ENCODE peak calls at places on chromosomes 2 and 18, in six cellular contexts. D is neural progenitor cell, S is fibroblast of the aortic adventitia, N is tibial artery, M is kidney epithelial cell, B is cardiac fibroblast. Z is an unnamed sample.

GRCh38 chr2:144801766-144802165 is 281.8 kb upstream of the ZEB2 start:
- DNase-seq in D (no peak), M (peak), S (peak), N (no peak), B (peak), Z (peak)

GRCh38 chr2:174561283-174562275 is 36.0 kb downstream of the WIPF1 start:
- DNase-seq in M (no peak), D (peak), N (peak), S (peak), B (peak), Z (no peak)

GRCh38 chr2:142037744-142038143 is 93.1 kb downstream of the LRP1B start:
- DNase-seq in B (no peak), S (no peak), M (no peak), D (peak), N (no peak), Z (peak)

GRCh38 chr18:35490894-35491688 is 6.7 kb downstream of the INO80C start:
- DNase-seq in D (peak), S (no peak), M (no peak), N (no peak), B (no peak), Z (no peak)

GRCh38 chr2:56715670-56716069 is 531.9 kb downstream of the CCDC85A start:
- DNase-seq in N (no peak), S (no peak), M (no peak), B (no peak), D (no peak), Z (no peak)

GRCh38 chr2:111247491-111247890 is 126.8 kb downstream of the BCL2L11 start:
- DNase-seq in M (no peak), B (no peak), D (no peak), N (no peak), S (no peak), Z (no peak)

GRCh38 chr2:232478571-232479340 is 8.9 kb downstream of the ECEL1 start:
- DNase-seq in S (no peak), N (no peak), B (no peak), D (no peak), M (no peak), Z (no peak)

GRCh38 chr2:26229595-26229994 is 14.8 kb downstream of the HADHA start:
- DNase-seq in M (no peak), B (no peak), S (no peak), N (no peak), D (no peak), Z (no peak)

GRCh38 chr18:24868760-24869237 is 408.4 kb downstream of the HRH4 start:
- DNase-seq in S (no peak), D (no peak), B (no peak), N (no peak), M (no peak), Z (no peak)

GRCh38 chr2:50529600-50530218 is 502.2 kb downstream of the NRXN1 start:
- DNase-seq in S (peak), M (no peak), D (peak), B (peak), N (no peak), Z (peak)

GRCh38 chr2:52127527-52127926 is 1095.6 kb upstream of the NRXN1 start:
- DNase-seq in D (no peak), M (no peak), S (no peak), N (no peak), B (no peak), Z (no peak)

GRCh38 chr2:122514451-122514996 is 759.1 kb downstream of the TSN start:
- DNase-seq in D (no peak), N (no peak), S (no peak), B (peak), M (no peak), Z (peak)

GRCh38 chr2:239291505-239292350 is 109.1 kb downstream of the HDAC4 start:
- DNase-seq in D (peak), N (peak), B (no peak), S (no peak), M (no peak), Z (no peak)

GRCh38 chr2:106144621-106145331 is 49.3 kb downstream of the UXS1 start:
- DNase-seq in B (no peak), M (no peak), D (no peak), N (no peak), S (no peak), Z (no peak)

GRCh38 chr18:75265255-75265654 is 54.7 kb downstream of the TSHZ1 start:
- DNase-seq in S (no peak), B (no peak), D (no peak), N (no peak), M (no peak), Z (no peak)

GRCh38 chr2:241391892-241392665 is 36.0 kb downstream of the FARP2 start:
- DNase-seq in M (no peak), N (peak), D (peak), B (peak), S (peak), Z (peak)

GRCh38 chr2:68103656-68104055 is 40.9 kb upstream of the C1D start:
- DNase-seq in N (no peak), B (no peak), D (no peak), S (peak), M (no peak), Z (no peak)

GRCh38 chr2:6968319-6969100 is 51.3 kb downstream of the RNF144A start:
- DNase-seq in D (peak), S (no peak), N (no peak), B (peak), M (no peak), Z (no peak)

GRCh38 chr2:174729797-174730529 is 34.3 kb downstream of the CHRNA1 start:
- DNase-seq in N (no peak), B (no peak), M (no peak), S (peak), D (peak), Z (no peak)

GRCh38 chr2:224442092-224442999 is 40.4 kb upstream of the FAM124B start:
- DNase-seq in M (no peak), S (peak), D (no peak), N (no peak), B (peak), Z (no peak)

GRCh38 chr18:54444309-54444914 is 86.7 kb downstream of the C18orf54 start:
- DNase-seq in M (peak), S (peak), D (peak), N (no peak), B (peak), Z (peak)

GRCh38 chr2:12091201-12091806 is 344.9 kb downstream of the LPIN1 start:
- DNase-seq in D (no peak), S (peak), B (peak), N (no peak), M (no peak), Z (peak)

GRCh38 chr2:105175231-105175630 is 66.3 kb upstream of the GPR45 start:
- DNase-seq in D (no peak), B (no peak), N (no peak), M (no peak), S (no peak), Z (no peak)

GRCh38 chr18:21739604-21740473 is 753 bp upstream of the MIB1 start:
- DNase-seq in M (no peak), B (peak), S (no peak), N (no peak), D (peak), Z (no peak)

GRCh38 chr2:190150413-190150812 is 87.9 kb upstream of the MSTN start:
- DNase-seq in S (no peak), B (no peak), D (no peak), M (no peak), N (no peak), Z (no peak)

GRCh38 chr2:10141736-10142639 is 19.4 kb downstream of the RRM2 start:
- DNase-seq in N (no peak), S (no peak), B (peak), M (no peak), D (peak), Z (peak)

GRCh38 chr2:196987654-196988364 is 61.3 kb upstream of the PGAP1 start:
- DNase-seq in B (peak), D (peak), M (peak), N (no peak), S (peak), Z (peak)

GRCh38 chr18:21703241-21703820 is 1.2 kb downstream of the ABHD3 start:
- DNase-seq in S (no peak), N (no peak), D (no peak), B (peak), M (no peak), Z (peak)

GRCh38 chr2:102065675-102066252 is 74.0 kb downstream of the IL1R2 start:
- DNase-seq in M (peak), N (no peak), D (no peak), S (peak), B (peak), Z (peak)

GRCh38 chr18:55777666-55778304 is 189.8 kb upstream of the TCF4 start:
- DNase-seq in B (no peak), D (no peak), N (no peak), S (no peak), M (no peak), Z (no peak)

GRCh38 chr2:212537311-212538155 is 1.1 kb downstream of the ERBB4 start:
- DNase-seq in B (peak), S (no peak), M (no peak), N (peak), D (peak), Z (no peak)

GRCh38 chr18:36302676-36303075 is 5.2 kb downstream of the FHOD3 start:
- DNase-seq in D (no peak), B (no peak), S (no peak), M (no peak), N (no peak), Z (no peak)

GRCh38 chr2:160916300-160916699 is 243.9 kb upstream of the TANK start:
- DNase-seq in D (no peak), S (peak), N (no peak), B (no peak), M (no peak), Z (no peak)

GRCh38 chr2:59000796-59001195 is 759.7 kb upstream of the FANCL start:
- DNase-seq in S (no peak), N (no peak), B (no peak), M (no peak), D (no peak), Z (no peak)

GRCh38 chr2:241148239-241148638 is 1.0 kb downstream of the PASK start:
- DNase-seq in S (no peak), B (no peak), N (no peak), M (no peak), D (no peak), Z (no peak)

GRCh38 chr2:55917713-55918390 is 5.7 kb downstream of the EFEMP1 start:
- DNase-seq in B (peak), S (no peak), M (no peak), N (no peak), D (no peak), Z (no peak)

GRCh38 chr2:162317910-162318279 is 589 bp downstream of the IFIH1 start:
- DNase-seq in B (peak), D (no peak), N (no peak), S (no peak), M (no peak), Z (peak)

GRCh38 chr18:68454511-68455228 is 260.2 kb downstream of the TMX3 start:
- DNase-seq in S (peak), N (no peak), D (no peak), B (peak), M (no peak), Z (peak)

GRCh38 chr2:140242889-140243288 is 1462.7 kb upstream of the NXPH2 start:
- DNase-seq in S (no peak), B (no peak), D (no peak), N (no peak), M (no peak), Z (no peak)
- TF ChIP-seq CTCF in S (no peak), B (no peak), D (peak), N (no peak), M (peak), Z (no peak)

GRCh38 chr2:21930224-21930623 is 806.5 kb downstream of the TDRD15 start:
- DNase-seq in B (no peak), M (no peak), S (no peak), D (no peak), N (no peak), Z (no peak)

GRCh38 chr2:21924640-21925285 is 801.0 kb downstream of the TDRD15 start:
- DNase-seq in B (no peak), N (no peak), D (no peak), M (no peak), S (no peak), Z (no peak)

DNA sequence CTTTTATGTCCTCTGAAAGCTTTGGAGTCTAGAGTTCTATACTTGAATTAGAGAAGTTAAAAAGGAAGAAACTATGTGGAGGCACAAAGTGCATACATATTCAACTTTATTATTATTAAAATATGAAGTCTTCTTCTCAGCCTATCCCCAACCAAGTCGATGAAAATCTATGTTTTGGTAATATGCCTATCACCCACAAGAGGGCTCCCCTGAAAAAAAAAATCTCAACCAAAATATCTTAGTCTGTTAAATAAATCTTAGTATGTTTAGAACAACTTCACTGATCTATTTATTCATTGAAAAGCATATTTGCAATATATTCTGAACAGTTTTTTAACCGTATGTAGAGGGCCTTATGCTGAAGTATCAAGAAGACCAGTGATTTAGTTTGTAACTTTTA is 804.5 kb downstream of the TDRD15 start:
- DNase-seq in M (no peak), B (no peak), D (no peak), S (no peak), N (no peak), Z (no peak)
- TF ChIP-seq CTCF in M (no peak), B (peak), D (peak), S (no peak), N (no peak), Z (no peak)

DNA sequence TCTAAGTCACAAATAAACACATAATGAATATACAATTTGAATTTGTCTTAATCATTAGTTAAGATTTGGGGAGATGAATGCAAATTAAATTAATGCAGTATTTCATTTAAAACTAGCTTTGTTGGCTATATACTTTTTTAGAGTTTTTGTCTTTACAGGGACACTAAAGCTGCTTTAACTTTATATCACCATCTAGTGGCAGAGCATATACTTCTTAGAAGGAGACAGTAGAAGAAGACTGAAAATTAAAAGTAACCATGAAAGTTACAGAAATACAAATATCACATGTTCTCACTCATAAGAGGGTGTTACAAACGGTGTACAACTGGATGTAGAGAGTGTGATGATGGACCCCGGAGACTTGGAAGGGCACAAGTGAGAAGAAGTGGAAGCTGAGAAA is 268.3 kb upstream of the NETO1 start:
- DNase-seq in D (peak), M (peak), B (no peak), S (peak), N (no peak), Z (peak)
- TF ChIP-seq CTCF in D (peak), M (peak), B (no peak), S (no peak), N (no peak), Z (peak)

GRCh38 chr2:202072737-202073396 is at the start of gene KIAA2012:
- DNase-seq in M (peak), S (no peak), B (no peak), N (no peak), D (peak), Z (no peak)

GRCh38 chr2:202071107-202071506 is 1.9 kb upstream of the KIAA2012 start:
- DNase-seq in N (no peak), M (no peak), S (no peak), D (no peak), B (no peak), Z (no peak)

GRCh38 chr2:202069189-202070050 is 3.6 kb upstream of the KIAA2012 start:
- DNase-seq in S (no peak), B (no peak), D (no peak), M (no peak), N (no peak), Z (no peak)

GRCh38 chr2:202067589-202067988 is 5.5 kb upstream of the KIAA2012 start:
- DNase-seq in B (no peak), M (no peak), S (no peak), N (no peak), D (no peak), Z (no peak)

GRCh38 chr2:202072226-202072625 is 829 bp upstream of the KIAA2012 start:
- DNase-seq in S (no peak), M (no peak), N (no peak), D (peak), B (no peak), Z (no peak)
- TF ChIP-seq CTCF in S (peak), M (peak), N (no peak), D (peak), B (peak), Z (no peak)

GRCh38 chr2:181431674-181432073 is 25.5 kb upstream of the ITGA4 start:
- DNase-seq in D (no peak), N (no peak), M (no peak), B (no peak), S (no peak), Z (no peak)
- TF ChIP-seq CTCF in D (no peak), N (no peak), M (no peak), B (no peak), S (no peak), Z (no peak)

Z was measured in MCF 10A.